ENCODE peak calls at places on chromosome 18, in seven cellular contexts. R, L, C, G, H, Q and A are unnamed samples.

GRCh38 chr18:9058426-9058825 is 44.1 kb upstream of the NDUFV2 start:
- DNase-seq in R (peak), C (no peak), G (no peak), L (no peak), Q (peak), H (peak), A (no peak)

GRCh38 chr18:51531496-51531895 is 334.0 kb upstream of the MEX3C start:
- DNase-seq in H (no peak), Q (no peak), R (no peak), L (no peak), C (no peak), G (peak), A (no peak)

GRCh38 chr18:62954341-62954740 is 239.0 kb downstream of the PHLPP1 start:
- DNase-seq in Q (no peak), C (no peak), H (no peak), G (peak), R (peak), L (no peak), A (no peak)

GRCh38 chr18:34322365-34323289 is 97.9 kb upstream of the NOL4 start:
- DNase-seq in G (peak), R (peak), L (peak), C (peak), Q (peak), H (peak), A (peak)

GRCh38 chr18:47983946-47984345 is 53.5 kb upstream of the SMAD2 start:
- DNase-seq in Q (no peak), G (no peak), L (no peak), H (no peak), R (no peak), C (no peak), A (no peak)

GRCh38 chr18:6886931-6887330 is 157.4 kb downstream of the ARHGAP28 start:
- DNase-seq in L (no peak), C (no peak), Q (no peak), R (no peak), G (no peak), H (no peak), A (no peak)

GRCh38 chr18:34594243-34594642 is 115.9 kb upstream of the DTNA start:
- DNase-seq in H (no peak), L (peak), R (no peak), G (no peak), Q (no peak), C (no peak), A (no peak)

GRCh38 chr18:37398248-37398920 is 167.2 kb downstream of the CELF4 start:
- DNase-seq in Q (peak), H (peak), R (no peak), G (no peak), L (no peak), C (no peak), A (peak)

GRCh38 chr18:9575558-9575957 is 38.8 kb downstream of the PPP4R1 start:
- DNase-seq in H (peak), Q (no peak), G (peak), C (peak), R (peak), L (peak), A (peak)

GRCh38 chr18:79512461-79513380 is 117.0 kb downstream of the NFATC1 start:
- DNase-seq in L (no peak), Q (no peak), G (no peak), R (no peak), C (peak), H (no peak), A (peak)

GRCh38 chr18:9506046-9506792 is 30.9 kb downstream of the RALBP1 start:
- DNase-seq in H (peak), Q (no peak), L (no peak), R (peak), G (peak), C (no peak), A (no peak)

GRCh38 chr18:13420969-13421686 is 202.6 kb downstream of the LDLRAD4 start:
- DNase-seq in R (no peak), H (no peak), C (no peak), G (no peak), L (no peak), Q (no peak), A (no peak)

GRCh38 chr18:70036168-70036567 is 88.5 kb upstream of the CD226 start:
- DNase-seq in C (no peak), Q (no peak), R (no peak), H (no peak), G (no peak), L (no peak), A (no peak)

GRCh38 chr18:51151568-51152511 is 45.6 kb downstream of the MEX3C start:
- DNase-seq in G (no peak), Q (no peak), H (no peak), L (no peak), R (no peak), C (peak), A (no peak)

GRCh38 chr18:8806105-8806797 is 100.9 kb downstream of the MTCL1 start:
- DNase-seq in G (no peak), C (no peak), Q (no peak), L (no peak), R (no peak), H (no peak), A (no peak)

GRCh38 chr18:3458952-3459853 is 9.2 kb downstream of the TGIF1 start:
- DNase-seq in H (peak), C (no peak), L (peak), G (peak), Q (no peak), R (peak), A (no peak)

GRCh38 chr18:29841631-29842030 is 1200.9 kb downstream of the DSC3 start:
- DNase-seq in Q (no peak), C (no peak), L (no peak), H (no peak), G (peak), R (no peak), A (no peak)

GRCh38 chr18:25350561-25351201 is 1.3 kb downstream of the ZNF521 start:
- DNase-seq in Q (peak), C (peak), R (peak), L (peak), G (peak), H (peak), A (peak)

GRCh38 chr18:43587538-43588153 is 310.4 kb upstream of the SYT4 start:
- DNase-seq in C (peak), H (peak), R (peak), Q (peak), G (peak), L (peak), A (no peak)

GRCh38 chr18:64678048-64678447 is 529.2 kb upstream of the LINC00305 start:
- DNase-seq in C (peak), R (no peak), L (no peak), G (no peak), Q (no peak), H (no peak), A (no peak)

GRCh38 chr18:74459877-74460276 is 2.8 kb upstream of the DIPK1C start:
- DNase-seq in H (no peak), G (no peak), L (peak), R (no peak), C (peak), Q (no peak), A (peak)

GRCh38 chr18:63148449-63149199 is 170.9 kb downstream of the BCL2 start:
- DNase-seq in L (no peak), H (peak), G (no peak), C (no peak), R (peak), Q (peak), A (no peak)

GRCh38 chr18:77822552-77823138 is 573.0 kb downstream of the GALR1 start:
- DNase-seq in H (no peak), C (no peak), G (no peak), Q (no peak), R (no peak), L (no peak), A (no peak)

GRCh38 chr18:11689972-11690570 is 1.0 kb downstream of the GNAL start:
- DNase-seq in C (no peak), R (peak), H (peak), Q (no peak), G (peak), L (no peak), A (no peak)

GRCh38 chr18:44134447-44134846 is 546.2 kb upstream of the SETBP1 start:
- DNase-seq in L (no peak), G (no peak), R (no peak), H (no peak), Q (no peak), C (no peak), A (no peak)

GRCh38 chr18:4821801-4822200 is 366.7 kb upstream of the DLGAP1 start:
- DNase-seq in L (no peak), Q (no peak), G (no peak), H (no peak), R (no peak), C (no peak), A (no peak)

GRCh38 chr18:72056171-72056570 is 488.0 kb downstream of the CBLN2 start:
- DNase-seq in C (no peak), R (no peak), Q (no peak), G (no peak), H (no peak), L (no peak), A (no peak)

GRCh38 chr18:10215444-10215843 is 239.0 kb upstream of the APCDD1 start:
- DNase-seq in H (no peak), C (no peak), G (no peak), R (no peak), Q (no peak), L (peak), A (no peak)

GRCh38 chr18:55400590-55401274 is 187.3 kb downstream of the TCF4 start:
- DNase-seq in R (peak), H (peak), L (peak), C (no peak), G (no peak), Q (no peak), A (no peak)

GRCh38 chr18:3384664-3385189 is 65.2 kb upstream of the TGIF1 start:
- DNase-seq in L (no peak), C (no peak), H (no peak), G (no peak), Q (no peak), R (no peak), A (no peak)

GRCh38 chr18:519019-519879 is 18.7 kb upstream of the COLEC12 start:
- DNase-seq in R (peak), L (peak), Q (peak), H (peak), C (no peak), G (no peak), A (no peak)

GRCh38 chr18:49819768-49820662 is 6.7 kb upstream of the ACAA2 start:
- DNase-seq in G (no peak), L (no peak), H (no peak), Q (no peak), C (no peak), R (peak), A (no peak)

GRCh38 chr18:55265916-55266488 is 306.7 kb upstream of the CCDC68 start:
- DNase-seq in R (peak), L (no peak), H (no peak), C (no peak), Q (no peak), G (peak), A (no peak)

GRCh38 chr18:23069481-23069880 is 65.8 kb upstream of the CABLES1 start:
- DNase-seq in H (no peak), Q (no peak), C (no peak), R (no peak), G (no peak), L (no peak), A (no peak)

GRCh38 chr18:67525328-67526110 is 9.0 kb upstream of the DSEL start:
- DNase-seq in L (peak), G (peak), Q (peak), C (no peak), H (peak), R (peak), A (peak)